ENCODE peak calls at places on chromosomes 16 and 17, in seven cellular contexts. M, U, Q, A, X, F and W are unnamed samples. For H3K4me1, the result is how much of the 10 kb centered on the place peaks cover.

GRCh38 chr16:848510-849253 is 48.1 kb upstream of the GNG13 start:
- DNase-seq in Q (no peak), M (no peak), U (no peak), X (no peak), F (no peak), A (no peak), W (no peak)

GRCh38 chr16:21208831-21209230 is 2.5 kb downstream of the ZP2 start:
- DNase-seq in U (no peak), M (no peak), A (no peak), Q (no peak), X (no peak), F (no peak), W (no peak)

GRCh38 chr16:67883146-67883871 is 1.4 kb upstream of the NRN1L start:
- DNase-seq in Q (no peak), A (no peak), F (no peak), M (no peak), X (no peak), U (peak), W (no peak)

GRCh38 chr16:1870365-1871082 is 1.4 kb downstream of the MEIOB start:
- DNase-seq in A (peak), X (no peak), U (peak), Q (peak), F (peak), M (no peak), W (peak)

GRCh38 chr17:71505200-71505599 is 615.6 kb upstream of the SOX9 start:
- DNase-seq in U (no peak), F (peak), X (no peak), M (no peak), A (peak), Q (no peak), W (no peak)

GRCh38 chr16:854808-855410 is 54.4 kb upstream of the GNG13 start:
- DNase-seq in Q (no peak), F (no peak), A (no peak), U (no peak), M (no peak), X (no peak), W (no peak)

GRCh38 chr17:77737442-77738265 is 220.8 kb upstream of the TNRC6C start:
- DNase-seq in A (no peak), F (no peak), X (peak), Q (no peak), U (no peak), M (peak), W (no peak)

GRCh38 chr17:60139438-60140285 is 10.1 kb upstream of the CA4 start:
- DNase-seq in M (peak), U (peak), X (peak), A (peak), Q (peak), F (peak), W (peak)

GRCh38 chr17:77083547-77083946 is 57.2 kb upstream of the SEC14L1 start:
- DNase-seq in M (no peak), U (no peak), A (no peak), F (no peak), X (no peak), Q (no peak), W (no peak)

GRCh38 chr17:42623732-42624596 is 14.5 kb downstream of the TUBG1 start:
- DNase-seq in X (no peak), Q (peak), F (peak), M (no peak), U (no peak), A (peak), W (peak)

DNA sequence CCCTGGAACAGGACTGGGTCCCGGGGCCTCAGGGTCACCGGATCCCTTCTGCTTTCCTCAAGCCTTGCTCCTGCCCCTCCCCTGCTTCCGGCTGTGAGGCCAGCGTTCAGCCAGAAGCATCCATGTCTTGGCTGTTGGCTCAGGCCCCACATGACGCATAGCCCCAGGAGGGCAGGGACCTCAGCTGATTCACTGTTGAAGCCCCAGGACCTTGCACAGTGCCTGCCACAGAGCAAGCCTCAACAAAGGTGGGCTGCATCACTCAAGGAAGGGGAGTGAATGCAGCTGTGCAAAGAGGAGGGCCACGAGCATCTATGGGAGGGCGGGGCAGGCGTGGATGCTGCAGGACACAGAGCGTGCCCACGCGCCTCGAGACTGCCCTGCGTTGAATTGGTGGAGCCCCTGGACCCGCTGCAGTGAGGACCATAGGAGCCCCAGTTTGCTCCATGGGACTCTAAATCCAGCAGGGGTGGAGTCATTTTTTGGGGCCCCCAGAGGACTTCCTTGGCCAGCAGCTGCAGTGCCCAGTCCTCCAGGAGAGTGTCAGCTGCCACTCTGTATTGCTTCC is 28.2 kb upstream of the ITGA3 start:
- DNase-seq in A (peak), M (no peak), X (peak), F (peak), Q (peak), U (peak), W (peak)
- H2AFZ ChIP-seq in A (no peak), M (peak), X (no peak), F (peak), Q (no peak), U (peak), W (no peak)

GRCh38 chr16:27246439-27246838 is 22.1 kb downstream of the NSMCE1 start:
- DNase-seq in M (no peak), A (no peak), Q (no peak), F (no peak), U (no peak), X (peak), W (no peak)
- H3K4me1 ChIP-seq in M (under half), A (under half), Q (half or more), F (under half), U (under half), X (under half), W (under half)

DNA sequence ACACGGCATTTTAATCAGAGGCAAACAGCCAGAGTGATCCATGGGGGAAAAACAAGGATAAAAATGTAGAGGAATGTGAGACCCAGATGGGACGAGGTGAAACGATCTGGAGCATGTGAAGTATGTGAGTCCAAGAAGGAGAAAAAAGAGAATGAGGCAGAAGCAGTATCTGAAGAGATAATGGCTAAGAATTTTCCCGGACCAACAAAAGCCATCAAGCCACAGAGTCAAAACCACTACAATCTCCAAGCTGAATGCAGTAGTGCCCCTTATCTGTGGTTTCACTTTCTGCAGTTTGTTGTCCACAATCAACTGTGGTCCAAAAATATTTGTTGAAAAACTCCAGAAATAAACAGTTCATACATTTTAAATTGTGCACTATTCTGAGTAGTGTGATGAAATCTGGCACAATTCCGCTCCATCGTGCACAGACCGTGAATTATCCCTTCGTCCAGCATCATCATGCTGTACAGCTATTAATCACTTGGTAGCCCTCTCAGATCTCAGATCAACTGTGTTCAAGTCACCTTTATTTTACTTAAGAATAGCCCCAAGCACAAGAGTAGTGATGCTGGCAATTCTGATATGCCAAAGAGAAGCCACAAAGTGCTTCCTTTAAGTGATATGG is 18.7 kb downstream of the MYH10 start:
- DNase-seq in Q (no peak), M (no peak), F (peak), U (peak), X (no peak), A (no peak), W (no peak)
- H2AFZ ChIP-seq in Q (no peak), M (no peak), F (no peak), U (no peak), X (no peak), A (no peak), W (no peak)

GRCh38 chr17:4939554-4939803 is 367 bp downstream of the SLC25A11 start:
- DNase-seq in A (no peak), M (no peak), Q (no peak), U (no peak), F (no peak), X (no peak), W (no peak)

GRCh38 chr17:4938670-4939553 is 934 bp downstream of the SLC25A11 start:
- DNase-seq in X (peak), M (no peak), F (no peak), A (no peak), U (peak), Q (no peak), W (no peak)

GRCh38 chr17:4939804-4940624 is at the start of the genes RNF167 and SLC25A11:
- DNase-seq in Q (peak), F (peak), M (peak), U (peak), X (peak), A (peak), W (peak)

GRCh38 chr17:4941027-4941610 is 1.1 kb downstream of the RNF167 start:
- DNase-seq in Q (no peak), F (no peak), X (no peak), M (no peak), U (no peak), A (no peak), W (no peak)

DNA sequence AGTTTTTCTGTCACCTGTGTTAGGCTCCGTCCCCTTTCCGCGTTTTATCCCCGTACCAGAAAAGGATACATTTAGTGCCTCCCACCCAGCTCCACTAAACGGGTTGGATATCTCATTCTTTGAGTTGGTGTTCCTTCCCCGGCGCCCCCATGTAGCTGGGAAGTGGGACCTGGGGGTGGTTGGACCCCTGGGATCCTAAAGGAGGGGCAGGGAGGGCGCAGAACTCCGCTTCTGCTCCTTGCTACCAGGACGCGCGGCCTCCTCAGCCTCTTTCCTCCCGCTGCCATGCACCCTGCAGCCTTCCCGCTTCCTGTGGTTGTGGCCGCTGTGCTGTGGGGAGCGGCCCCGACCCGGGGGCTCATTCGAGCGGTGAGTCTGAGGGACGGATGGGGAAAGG is 555 bp downstream of the RNF167 start:
- DNase-seq in U (no peak), M (no peak), Q (no peak), F (no peak), A (no peak), X (no peak), W (no peak)
- H3K4me1 ChIP-seq in U (under half), M (under half), Q (under half), F (under half), A (under half), X (under half), W (under half)